ENCODE peak calls at places on chromosomes 4 and X, in eight cellular contexts. G is GM03348; A is GM12891; J is foreskin fibroblast; Y is activated CD4-positive, alpha-beta T cell treated with anti-CD3 and anti-CD28 coated beads, Interleukin-2, amount 10 ng/mL, durations not matched to agents 7 days and 5 days; N is sigmoid colon; S is spleen; E is astrocyte. K is an unnamed sample.

GRCh38 chrX:138866643-138867042 is 155.1 kb upstream of the FGF13 start:
- DNase-seq in G (no peak), E (no peak), N (no peak), Y (no peak), S (no peak), J (no peak), A (no peak), K (no peak)

GRCh38 chrX:153909024-153909979 is 4.8 kb downstream of the AVPR2 start:
- DNase-seq in J (no peak), Y (no peak), G (no peak), S (peak), N (peak), E (no peak), A (no peak), K (no peak)

GRCh38 chrX:7972586-7972985 is 45.4 kb upstream of the PNPLA4 start:
- DNase-seq in S (no peak), E (no peak), N (no peak), Y (no peak), J (no peak), G (no peak), A (no peak), K (no peak)

GRCh38 chr4:156773648-156774357 is 197.8 kb downstream of the PDGFC start:
- DNase-seq in J (peak), Y (no peak), S (no peak), N (no peak), A (no peak), G (no peak), E (peak), K (no peak)

GRCh38 chr4:180932365-180933001 is 1310.7 kb upstream of the TENM3 start:
- DNase-seq in A (no peak), E (no peak), J (no peak), S (no peak), Y (no peak), G (peak), N (no peak), K (no peak)

GRCh38 chrX:69264134-69264533 is 98.9 kb upstream of the PJA1 start:
- DNase-seq in G (no peak), E (no peak), N (no peak), Y (no peak), A (no peak), J (no peak), S (no peak), K (no peak)

GRCh38 chr4:48129307-48130014 is 4.6 kb downstream of the TXK start:
- DNase-seq in E (no peak), A (no peak), J (no peak), N (no peak), G (no peak), Y (peak), S (peak), K (no peak)

GRCh38 chr4:82599336-82599735 is 37.5 kb upstream of the TMEM150C start:
- DNase-seq in S (no peak), Y (no peak), N (no peak), G (no peak), A (no peak), J (no peak), E (no peak), K (peak)